ENCODE peak calls at places on chromosomes 6 and 20, in six cellular contexts. A is kidney epithelial cell, U is cardiac fibroblast, J is neural crest cell, C is psoas muscle, T is progenitor cell of endocrine pancreas. N is an unnamed sample.

GRCh38 chr6:79431469-79431868 is 105.8 kb downstream of the LCA5 start:
- DNase-seq in U (no peak), T (no peak), A (no peak), J (no peak), C (no peak), N (peak)

GRCh38 chr6:39043776-39044175 is 4.8 kb upstream of the GLP1R start:
- DNase-seq in A (no peak), J (no peak), U (no peak), C (no peak), T (no peak), N (no peak)

GRCh38 chr6:111992851-111993250 is 61.1 kb upstream of the CCN6 start:
- DNase-seq in T (no peak), A (no peak), J (no peak), C (no peak), U (no peak), N (no peak)

GRCh38 chr6:146857960-146858308 is 259.2 kb downstream of the ADGB start:
- DNase-seq in C (no peak), U (no peak), J (no peak), T (no peak), A (no peak), N (peak)

GRCh38 chr6:52990342-52990741 is 4.7 kb downstream of the GSTA4 start:
- DNase-seq in U (no peak), C (no peak), J (no peak), T (no peak), A (no peak), N (no peak)

GRCh38 chr20:32580970-32581838 is 3.9 kb downstream of the NOL4L start:
- DNase-seq in J (no peak), C (no peak), U (no peak), T (no peak), A (no peak), N (no peak)

GRCh38 chr6:26205625-26206574 is 118.7 kb downstream of the HFE start:
- DNase-seq in U (peak), A (no peak), C (no peak), T (no peak), J (peak), N (no peak)

GRCh38 chr6:9089724-9090123 is 654.4 kb upstream of the SLC35B3 start:
- DNase-seq in A (no peak), T (no peak), J (no peak), U (no peak), C (no peak), N (no peak)

GRCh38 chr20:61372151-61373054 is 120.3 kb downstream of the CDH4 start:
- DNase-seq in A (no peak), U (no peak), T (no peak), C (no peak), J (no peak), N (no peak)

GRCh38 chr6:2073476-2073875 is 171.9 kb downstream of the GMDS start:
- DNase-seq in U (no peak), J (no peak), T (no peak), A (no peak), C (no peak), N (no peak)

GRCh38 chr6:124433369-124434064 is 528.7 kb upstream of the RNF217 start:
- DNase-seq in U (no peak), J (no peak), A (no peak), C (no peak), T (no peak), N (no peak)

GRCh38 chr20:6767536-6768227 is at the start of gene BMP2:
- DNase-seq in A (no peak), T (peak), J (peak), U (peak), C (peak), N (peak)

GRCh38 chr6:146905313-146905712 is 298.9 kb upstream of the STXBP5 start:
- DNase-seq in U (peak), A (no peak), C (no peak), J (no peak), T (no peak), N (no peak)

GRCh38 chr6:69913361-69913760 is 47.0 kb downstream of the COL19A1 start:
- DNase-seq in T (no peak), J (no peak), A (no peak), C (no peak), U (no peak), N (no peak)

GRCh38 chr6:113015249-113015648 is 668.1 kb downstream of the RFPL4B start:
- DNase-seq in C (no peak), A (no peak), U (peak), T (no peak), J (no peak), N (no peak)

GRCh38 chr6:127538750-127539264 is 19.7 kb upstream of the MTCL3 start:
- DNase-seq in U (no peak), J (no peak), C (no peak), T (no peak), A (no peak), N (no peak)

GRCh38 chr20:5870462-5871021 is 79.8 kb downstream of the TRMT6 start:
- DNase-seq in U (no peak), J (no peak), C (no peak), A (no peak), T (no peak), N (no peak)

GRCh38 chr6:169592558-169592957 is 109.3 kb downstream of the WDR27 start:
- DNase-seq in A (no peak), U (peak), T (no peak), J (no peak), C (no peak), N (no peak)

GRCh38 chr6:11459002-11459658 is 78.4 kb upstream of the TMEM170B start:
- DNase-seq in A (no peak), C (no peak), T (no peak), J (no peak), U (no peak), N (no peak)

GRCh38 chr6:11458509-11458908 is 79.0 kb upstream of the TMEM170B start:
- DNase-seq in C (no peak), T (no peak), J (no peak), A (no peak), U (no peak), N (no peak)

GRCh38 chr6:11462742-11463414 is 74.7 kb upstream of the TMEM170B start:
- DNase-seq in J (no peak), T (no peak), U (peak), C (no peak), A (no peak), N (no peak)

GRCh38 chr6:11460837-11461661 is 76.5 kb upstream of the TMEM170B start:
- DNase-seq in U (no peak), J (no peak), C (no peak), A (no peak), T (no peak), N (no peak)

GRCh38 chr6:11460001-11460668 is 77.4 kb upstream of the TMEM170B start:
- DNase-seq in A (no peak), T (no peak), J (no peak), U (peak), C (no peak), N (no peak)
- TF ChIP-seq CTCF in A (peak), T (no peak), J (no peak), U (no peak), C (no peak), N (no peak)

DNA sequence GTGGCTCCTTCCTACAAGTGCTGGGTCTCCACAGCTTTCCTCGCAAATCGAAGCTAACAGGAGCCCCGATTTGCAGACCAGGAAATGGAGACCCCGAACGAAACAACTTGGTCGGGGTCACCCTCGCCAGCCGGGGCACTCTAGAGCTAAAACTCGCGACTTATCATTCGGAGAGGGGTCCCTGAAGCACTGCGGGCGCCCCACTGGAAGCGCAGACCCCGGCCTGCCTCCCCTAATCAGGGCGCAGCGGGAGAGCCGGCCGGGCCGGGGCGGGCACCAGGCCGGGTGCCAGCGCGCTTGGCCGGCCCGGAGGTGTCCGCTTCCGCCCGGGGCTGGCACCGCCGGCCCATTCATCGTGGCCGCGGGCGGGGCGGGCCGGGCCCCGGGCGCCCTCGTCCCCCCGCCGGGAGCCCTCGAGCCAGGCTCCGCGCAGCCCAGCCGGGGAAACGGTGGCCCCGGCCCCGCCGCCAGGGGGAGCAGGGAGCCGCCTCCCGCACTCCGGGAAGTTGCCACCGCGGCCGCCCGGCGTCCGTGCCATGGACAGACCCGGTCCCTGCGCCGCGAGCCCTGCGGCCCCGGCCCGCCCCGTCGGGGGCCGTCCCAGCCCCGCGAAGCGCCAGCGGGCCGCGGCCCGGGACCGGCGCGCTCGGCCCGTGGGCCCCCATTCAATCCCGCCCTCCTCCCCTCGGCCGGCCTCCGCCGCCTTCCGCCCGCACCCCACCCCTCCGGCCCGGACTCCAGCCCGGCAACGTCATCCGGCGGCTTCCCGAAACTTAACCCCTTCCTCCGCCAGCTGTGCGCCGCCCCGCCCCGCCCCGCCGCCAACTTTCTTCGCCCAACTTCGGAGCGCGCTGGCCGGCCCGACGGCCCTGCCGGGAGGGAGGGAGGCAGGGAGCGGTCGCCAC is 954 bp downstream of the RRBP1 start:
- DNase-seq in U (peak), J (peak), C (peak), A (no peak), T (peak), N (peak)
- TF ChIP-seq CTCF in U (peak), J (peak), C (peak), A (peak), T (peak), N (no peak)

DNA sequence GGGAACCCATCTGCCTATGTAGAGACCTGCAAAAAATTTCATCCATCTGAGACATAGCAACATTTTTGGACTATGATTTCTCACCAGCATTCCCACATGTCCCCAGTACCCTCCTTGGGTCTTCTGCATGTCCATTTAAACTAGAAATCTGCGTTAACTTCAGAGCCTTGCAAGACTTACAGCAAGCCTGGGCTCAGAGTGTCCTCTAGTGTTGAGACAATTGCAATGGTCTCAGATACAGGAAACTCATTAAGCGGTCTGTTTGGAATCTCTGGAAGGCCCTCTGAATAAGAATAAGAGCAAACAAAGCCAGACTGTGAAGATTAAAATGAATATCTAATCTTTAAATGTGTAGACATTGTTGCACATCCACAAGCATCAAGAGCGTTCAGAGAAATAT is 20.5 kb upstream of the PI3 start:
- DNase-seq in A (no peak), T (no peak), C (no peak), U (peak), J (no peak), N (no peak)
- TF ChIP-seq CTCF in A (no peak), T (no peak), C (no peak), U (no peak), J (no peak), N (no peak)

GRCh38 chr20:41466836-41467619 is 100.4 kb upstream of the EMILIN3 start:
- DNase-seq in C (no peak), T (no peak), J (no peak), U (no peak), A (no peak), N (no peak)
- TF ChIP-seq CTCF in C (no peak), T (no peak), J (no peak), U (no peak), A (no peak), N (no peak)

GRCh38 chr6:21967282-21967681 is 329.6 kb downstream of the PRL start:
- DNase-seq in J (no peak), C (no peak), T (no peak), A (no peak), U (no peak), N (no peak)
- TF ChIP-seq CTCF in J (no peak), C (no peak), T (no peak), A (no peak), U (no peak), N (no peak)

DNA sequence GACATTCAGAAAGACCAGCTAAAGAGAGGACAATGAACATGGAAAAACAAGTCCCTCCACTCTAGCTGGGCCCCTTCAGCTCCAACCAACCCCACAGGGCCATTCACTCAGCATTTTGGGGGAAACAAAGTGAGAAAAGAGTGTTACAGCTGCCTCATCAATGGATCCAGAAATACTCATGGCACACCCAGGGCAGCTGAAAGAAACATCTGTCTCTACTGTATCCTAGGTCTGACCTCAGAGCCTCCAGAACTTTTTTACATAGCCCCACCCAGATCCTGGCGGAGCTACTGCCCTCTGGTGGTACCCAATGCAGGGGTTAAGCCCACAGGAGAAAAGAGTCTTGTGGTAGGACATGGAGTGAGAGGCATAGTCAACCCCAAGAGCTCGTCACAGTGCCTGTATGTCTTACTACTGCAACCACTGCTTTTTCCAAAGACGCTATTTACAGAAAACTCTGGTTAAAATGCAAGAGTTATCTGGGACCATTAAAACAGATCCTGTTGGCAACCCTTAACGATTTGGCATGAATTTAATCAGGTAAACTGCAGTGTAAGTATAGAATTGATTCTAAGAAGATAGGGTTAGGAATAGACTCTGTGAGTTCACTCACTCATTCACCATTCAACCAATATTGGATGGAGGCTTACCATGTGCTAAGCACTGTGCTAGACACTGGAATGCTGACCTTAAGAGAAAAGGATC is 37.4 kb upstream of the FAM83C start:
- DNase-seq in C (peak), U (no peak), J (peak), A (no peak), T (no peak), N (peak)
- TF ChIP-seq CTCF in C (peak), U (peak), J (peak), A (peak), T (peak), N (peak)

GRCh38 chr20:49970498-49970897 is 12.3 kb upstream of the SNAI1 start:
- DNase-seq in T (no peak), J (no peak), A (no peak), C (no peak), U (no peak), N (no peak)

GRCh38 chr20:49965781-49966304 is 16.9 kb upstream of the SNAI1 start:
- DNase-seq in A (no peak), T (no peak), U (no peak), J (no peak), C (no peak), N (no peak)

GRCh38 chr20:49964964-49965780 is 17.6 kb upstream of the SNAI1 start:
- DNase-seq in A (no peak), U (no peak), T (peak), J (peak), C (no peak), N (peak)

GRCh38 chr20:49969946-49970345 is 12.8 kb upstream of the SNAI1 start:
- DNase-seq in A (no peak), J (no peak), U (no peak), C (no peak), T (no peak), N (no peak)

GRCh38 chr20:49969234-49969633 is 13.5 kb upstream of the SNAI1 start:
- DNase-seq in A (no peak), T (no peak), J (no peak), U (no peak), C (no peak), N (no peak)
- TF ChIP-seq CTCF in A (no peak), T (no peak), J (no peak), U (no peak), C (no peak), N (no peak)

DNA sequence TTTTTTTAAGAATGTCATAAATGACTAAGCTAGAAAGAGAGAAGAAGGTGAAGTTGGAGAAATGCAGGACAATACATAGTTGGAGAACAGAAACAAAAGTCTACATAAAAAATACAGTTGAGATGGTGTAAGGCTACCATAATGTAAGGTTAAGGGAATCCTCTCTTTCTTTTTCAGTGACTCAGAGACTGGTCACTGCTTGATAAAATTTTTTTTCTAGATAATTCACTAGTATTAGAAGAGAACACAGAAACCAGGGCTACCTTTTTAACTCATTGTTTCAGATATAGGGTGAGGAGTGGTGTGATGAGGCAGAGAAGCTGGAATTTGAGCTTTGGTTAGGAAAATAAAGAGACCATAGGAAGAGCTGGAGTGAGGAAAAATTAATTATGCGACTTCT is 18.2 kb upstream of the EDN1 start:
- DNase-seq in C (no peak), U (no peak), A (no peak), J (no peak), T (no peak), N (no peak)
- TF ChIP-seq CTCF in C (no peak), U (no peak), A (no peak), J (no peak), T (no peak), N (no peak)